ENCODE peak calls at places on chromosomes 7 and 10, in eight cellular contexts. One of them, this sample, is unnamed.

GRCh38 chr7:112212516-112213036 is 6.1 kb downstream of the ZNF277 start:
- DNase-seq in H9: no peak
- DNase-seq in psoas muscle: no peak
- DNase-seq in GM23338: no peak
- DNase-seq in prostate gland: no peak
- DNase-seq in AG09309: no peak
- DNase-seq in MCF 10A: no peak
- DNase-seq in nephron progenitor cell: no peak
- DNase-seq in this sample: no peak

GRCh38 chr10:1280436-1281401 is 224.5 kb downstream of the WDR37 start:
- DNase-seq in psoas muscle: no peak
- DNase-seq in H9: no peak
- DNase-seq in GM23338: no peak
- DNase-seq in AG09309: no peak
- DNase-seq in MCF 10A: no peak
- DNase-seq in nephron progenitor cell: no peak
- DNase-seq in prostate gland: no peak
- DNase-seq in this sample: no peak

GRCh38 chr10:3472705-3473078 is 300.1 kb upstream of the PITRM1 start:
- DNase-seq in GM23338: no peak
- DNase-seq in H9: no peak
- DNase-seq in nephron progenitor cell: no peak
- DNase-seq in MCF 10A: peak
- DNase-seq in AG09309: no peak
- DNase-seq in psoas muscle: no peak
- DNase-seq in prostate gland: no peak
- DNase-seq in this sample: no peak

GRCh38 chr7:41097501-41097900 is 605.4 kb downstream of the INHBA start:
- DNase-seq in GM23338: no peak
- DNase-seq in prostate gland: no peak
- DNase-seq in nephron progenitor cell: no peak
- DNase-seq in H9: no peak
- DNase-seq in MCF 10A: no peak
- DNase-seq in psoas muscle: no peak
- DNase-seq in AG09309: peak
- DNase-seq in this sample: no peak

GRCh38 chr7:139679731-139680594 is 97.8 kb downstream of the HIPK2 start:
- DNase-seq in prostate gland: peak
- DNase-seq in GM23338: no peak
- DNase-seq in H9: no peak
- DNase-seq in MCF 10A: peak
- DNase-seq in psoas muscle: no peak
- DNase-seq in AG09309: no peak
- DNase-seq in nephron progenitor cell: no peak
- DNase-seq in this sample: no peak

GRCh38 chr7:15400440-15400839 is 161.4 kb downstream of the AGMO start:
- DNase-seq in AG09309: no peak
- DNase-seq in MCF 10A: no peak
- DNase-seq in GM23338: no peak
- DNase-seq in psoas muscle: no peak
- DNase-seq in H9: no peak
- DNase-seq in nephron progenitor cell: no peak
- DNase-seq in prostate gland: no peak
- DNase-seq in this sample: no peak

GRCh38 chr7:22842383-22842903 is 19.8 kb upstream of the TOMM7 start:
- DNase-seq in psoas muscle: no peak
- DNase-seq in MCF 10A: no peak
- DNase-seq in AG09309: no peak
- DNase-seq in GM23338: peak
- DNase-seq in prostate gland: no peak
- DNase-seq in H9: no peak
- DNase-seq in nephron progenitor cell: no peak
- DNase-seq in this sample: no peak

GRCh38 chr7:35251606-35252310 is 2.1 kb downstream of the TBX20 start:
- DNase-seq in GM23338: peak
- DNase-seq in nephron progenitor cell: no peak
- DNase-seq in psoas muscle: no peak
- DNase-seq in H9: no peak
- DNase-seq in MCF 10A: peak
- DNase-seq in prostate gland: no peak
- DNase-seq in AG09309: no peak
- DNase-seq in this sample: no peak

GRCh38 chr7:16509829-16510228 is 16.8 kb upstream of the LRRC72 start:
- DNase-seq in AG09309: no peak
- DNase-seq in MCF 10A: no peak
- DNase-seq in GM23338: no peak
- DNase-seq in H9: no peak
- DNase-seq in psoas muscle: no peak
- DNase-seq in prostate gland: no peak
- DNase-seq in nephron progenitor cell: no peak
- DNase-seq in this sample: no peak

GRCh38 chr10:71213761-71214440 is 1.5 kb downstream of the UNC5B start:
- DNase-seq in GM23338: peak
- DNase-seq in AG09309: peak
- DNase-seq in psoas muscle: no peak
- DNase-seq in H9: no peak
- DNase-seq in prostate gland: no peak
- DNase-seq in MCF 10A: peak
- DNase-seq in nephron progenitor cell: peak
- DNase-seq in this sample: no peak

GRCh38 chr7:128742206-128742605 is 3.0 kb downstream of the CALU start:
- DNase-seq in prostate gland: no peak
- DNase-seq in MCF 10A: peak
- DNase-seq in H9: no peak
- DNase-seq in nephron progenitor cell: no peak
- DNase-seq in psoas muscle: no peak
- DNase-seq in GM23338: no peak
- DNase-seq in AG09309: peak
- DNase-seq in this sample: no peak

GRCh38 chr7:132739271-132739955 is 163.1 kb upstream of the PLXNA4 start:
- DNase-seq in prostate gland: no peak
- DNase-seq in psoas muscle: peak
- DNase-seq in GM23338: no peak
- DNase-seq in nephron progenitor cell: no peak
- DNase-seq in H9: no peak
- DNase-seq in MCF 10A: peak
- DNase-seq in AG09309: peak
- DNase-seq in this sample: no peak

GRCh38 chr7:45238806-45239205 is 81.2 kb downstream of the RAMP3 start:
- DNase-seq in H9: no peak
- DNase-seq in psoas muscle: no peak
- DNase-seq in MCF 10A: no peak
- DNase-seq in prostate gland: no peak
- DNase-seq in nephron progenitor cell: no peak
- DNase-seq in AG09309: no peak
- DNase-seq in GM23338: no peak
- DNase-seq in this sample: peak

GRCh38 chr7:50745835-50746234 is 36.9 kb downstream of the GRB10 start:
- DNase-seq in GM23338: no peak
- DNase-seq in H9: no peak
- DNase-seq in psoas muscle: no peak
- DNase-seq in MCF 10A: no peak
- DNase-seq in nephron progenitor cell: no peak
- DNase-seq in prostate gland: no peak
- DNase-seq in AG09309: no peak
- DNase-seq in this sample: no peak

GRCh38 chr7:132368246-132368900 is 207.9 kb downstream of the PLXNA4 start:
- DNase-seq in AG09309: no peak
- DNase-seq in H9: no peak
- DNase-seq in prostate gland: no peak
- DNase-seq in GM23338: no peak
- DNase-seq in nephron progenitor cell: no peak
- DNase-seq in MCF 10A: no peak
- DNase-seq in psoas muscle: no peak
- DNase-seq in this sample: no peak

GRCh38 chr10:132460691-132461090 is 63.7 kb downstream of the PWWP2B start:
- DNase-seq in MCF 10A: no peak
- DNase-seq in psoas muscle: peak
- DNase-seq in GM23338: no peak
- DNase-seq in nephron progenitor cell: peak
- DNase-seq in AG09309: no peak
- DNase-seq in H9: no peak
- DNase-seq in prostate gland: no peak
- DNase-seq in this sample: no peak

GRCh38 chr10:34154371-34154770 is 660.7 kb downstream of the PARD3 start:
- DNase-seq in psoas muscle: no peak
- DNase-seq in H9: no peak
- DNase-seq in MCF 10A: no peak
- DNase-seq in nephron progenitor cell: no peak
- DNase-seq in prostate gland: no peak
- DNase-seq in AG09309: no peak
- DNase-seq in GM23338: no peak
- DNase-seq in this sample: no peak

GRCh38 chr10:34160595-34160994 is 654.5 kb downstream of the PARD3 start:
- DNase-seq in nephron progenitor cell: no peak
- DNase-seq in prostate gland: no peak
- DNase-seq in H9: no peak
- DNase-seq in GM23338: no peak
- DNase-seq in AG09309: no peak
- DNase-seq in MCF 10A: no peak
- DNase-seq in psoas muscle: no peak
- DNase-seq in this sample: no peak

GRCh38 chr10:34157501-34157900 is 657.6 kb downstream of the PARD3 start:
- DNase-seq in prostate gland: no peak
- DNase-seq in nephron progenitor cell: no peak
- DNase-seq in psoas muscle: no peak
- DNase-seq in H9: no peak
- DNase-seq in AG09309: no peak
- DNase-seq in GM23338: no peak
- DNase-seq in MCF 10A: peak
- DNase-seq in this sample: no peak

GRCh38 chr10:34152434-34152833 is 662.7 kb downstream of the PARD3 start:
- DNase-seq in nephron progenitor cell: no peak
- DNase-seq in H9: no peak
- DNase-seq in MCF 10A: no peak
- DNase-seq in prostate gland: no peak
- DNase-seq in psoas muscle: no peak
- DNase-seq in GM23338: no peak
- DNase-seq in AG09309: no peak
- DNase-seq in this sample: no peak

DNA sequence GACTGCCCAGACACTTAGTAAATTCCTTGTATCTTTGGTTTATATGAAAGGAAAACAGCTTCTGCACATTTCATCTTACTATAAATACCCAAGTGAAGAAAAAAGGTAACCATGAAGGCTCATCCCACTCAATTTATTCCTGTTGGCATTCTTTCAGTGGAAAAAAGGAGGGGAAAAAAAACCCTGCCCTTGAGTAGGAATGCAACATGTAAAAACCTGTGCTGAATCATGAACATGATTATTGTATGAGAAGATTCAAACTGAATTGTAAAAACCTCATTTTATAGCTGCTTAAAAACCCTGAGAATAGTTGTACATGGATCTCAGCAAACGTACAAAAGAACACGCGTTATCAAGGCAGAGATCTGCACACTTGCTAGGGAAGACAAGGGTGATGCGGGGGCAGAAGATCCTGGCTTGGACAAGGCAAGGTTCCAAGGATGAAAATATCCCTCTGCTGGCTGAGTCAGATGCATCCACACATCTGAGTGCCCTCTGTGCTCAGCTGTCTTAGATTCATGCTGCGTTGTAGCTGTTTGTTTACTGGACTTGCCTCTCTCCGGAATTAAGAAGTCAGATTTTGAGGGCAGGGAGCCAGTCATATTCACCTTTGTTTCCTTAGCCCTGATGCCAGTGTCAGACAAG is 658.2 kb downstream of the PARD3 start:
- DNase-seq in psoas muscle: no peak
- DNase-seq in H9: no peak
- DNase-seq in prostate gland: peak
- DNase-seq in GM23338: no peak
- DNase-seq in nephron progenitor cell: no peak
- DNase-seq in MCF 10A: peak
- DNase-seq in AG09309: no peak
- DNase-seq in this sample: no peak
- TF ChIP-seq CTCF in psoas muscle: peak
- TF ChIP-seq CTCF in H9: no peak
- TF ChIP-seq CTCF in prostate gland: no peak
- TF ChIP-seq CTCF in GM23338: no peak
- TF ChIP-seq CTCF in nephron progenitor cell: no peak
- TF ChIP-seq CTCF in MCF 10A: peak
- TF ChIP-seq CTCF in AG09309: peak
- TF ChIP-seq CTCF in this sample: no peak

GRCh38 chr7:134357486-134357885 is 40.8 kb upstream of the SLC35B4 start:
- DNase-seq in psoas muscle: no peak
- DNase-seq in nephron progenitor cell: no peak
- DNase-seq in MCF 10A: no peak
- DNase-seq in GM23338: peak
- DNase-seq in H9: no peak
- DNase-seq in prostate gland: no peak
- DNase-seq in AG09309: no peak
- DNase-seq in this sample: no peak
- TF ChIP-seq CTCF in psoas muscle: no peak
- TF ChIP-seq CTCF in nephron progenitor cell: no peak
- TF ChIP-seq CTCF in MCF 10A: no peak
- TF ChIP-seq CTCF in GM23338: peak
- TF ChIP-seq CTCF in H9: peak
- TF ChIP-seq CTCF in prostate gland: no peak
- TF ChIP-seq CTCF in AG09309: no peak
- TF ChIP-seq CTCF in this sample: no peak

DNA sequence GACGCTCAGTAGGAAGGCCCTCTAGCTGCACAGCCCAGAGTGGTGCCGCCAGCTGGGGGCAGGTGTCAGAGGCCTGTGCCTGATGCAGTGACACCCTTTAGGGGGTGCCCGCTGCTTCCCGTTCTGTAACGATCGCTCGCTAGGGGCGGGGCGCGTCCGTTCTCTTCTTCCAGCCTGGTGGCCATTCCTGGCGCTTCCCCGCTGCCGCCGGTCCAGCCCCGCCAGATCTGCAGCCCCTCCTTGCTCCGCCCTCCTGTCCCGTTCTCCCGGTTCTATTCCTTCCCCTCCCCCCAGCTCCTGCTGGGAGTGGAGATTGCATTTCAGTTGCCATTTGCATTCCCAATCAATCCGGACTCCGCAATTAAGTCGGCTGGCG is 39.2 kb downstream of the AGAP3 start:
- DNase-seq in GM23338: peak
- DNase-seq in MCF 10A: no peak
- DNase-seq in AG09309: no peak
- DNase-seq in prostate gland: peak
- DNase-seq in H9: peak
- DNase-seq in psoas muscle: peak
- DNase-seq in nephron progenitor cell: peak
- DNase-seq in this sample: no peak
- TF ChIP-seq CTCF in GM23338: no peak
- TF ChIP-seq CTCF in MCF 10A: no peak
- TF ChIP-seq CTCF in AG09309: no peak
- TF ChIP-seq CTCF in prostate gland: no peak
- TF ChIP-seq CTCF in H9: peak
- TF ChIP-seq CTCF in psoas muscle: peak
- TF ChIP-seq CTCF in nephron progenitor cell: no peak
- TF ChIP-seq CTCF in this sample: no peak

DNA sequence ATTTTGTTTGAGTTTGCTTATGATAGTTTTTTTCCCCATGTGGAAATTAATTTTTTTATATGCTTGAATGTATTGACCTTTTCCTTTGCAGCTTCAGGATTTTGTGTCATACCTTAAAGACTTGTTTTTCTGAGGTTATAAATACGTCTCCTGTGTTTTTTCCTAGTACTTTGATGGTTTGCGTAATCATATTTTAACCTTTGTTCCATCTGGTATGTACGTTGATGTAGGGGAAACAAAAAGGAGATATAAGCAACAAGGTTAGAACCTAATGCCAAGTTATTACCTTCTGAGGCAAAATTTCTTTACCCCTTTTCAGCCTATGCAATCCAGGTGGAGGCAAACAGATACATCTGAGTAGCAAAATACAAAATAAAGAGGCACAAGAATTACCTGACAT is 17.9 kb downstream of the FGL2 start:
- DNase-seq in psoas muscle: no peak
- DNase-seq in nephron progenitor cell: no peak
- DNase-seq in AG09309: no peak
- DNase-seq in MCF 10A: no peak
- DNase-seq in prostate gland: no peak
- DNase-seq in GM23338: no peak
- DNase-seq in H9: no peak
- DNase-seq in this sample: no peak
- TF ChIP-seq CTCF in psoas muscle: no peak
- TF ChIP-seq CTCF in nephron progenitor cell: no peak
- TF ChIP-seq CTCF in AG09309: no peak
- TF ChIP-seq CTCF in MCF 10A: no peak
- TF ChIP-seq CTCF in prostate gland: no peak
- TF ChIP-seq CTCF in GM23338: no peak
- TF ChIP-seq CTCF in H9: no peak
- TF ChIP-seq CTCF in this sample: no peak